ENCODE peak calls at places on chromosomes 13 and 19, in four cellular contexts. M, A, B and G are unnamed samples.

GRCh38 chr19:35265126-35265995 is 3.4 kb upstream of the USF2 start:
- DNase-seq in M (no peak), A (no peak), B (no peak), G (no peak)

GRCh38 chr13:75566658-75567057 is 17.1 kb downstream of the UCHL3 start:
- DNase-seq in M (no peak), A (no peak), B (no peak), G (no peak)

GRCh38 chr19:16136185-16137067 is 7.1 kb upstream of the HSH2D start:
- DNase-seq in M (no peak), A (no peak), B (no peak), G (no peak)

GRCh38 chr13:29771247-29771646 is 79.2 kb downstream of the UBL3 start:
- DNase-seq in M (no peak), A (no peak), B (no peak), G (no peak)

GRCh38 chr19:58395220-58395978 is at the start of gene RNF225:
- DNase-seq in M (no peak), A (no peak), B (no peak), G (no peak)

GRCh38 chr19:28235606-28236125 is 977.3 kb downstream of the UQCRFS1 start:
- DNase-seq in M (no peak), A (no peak), B (no peak), G (no peak)

GRCh38 chr19:49803529-49803856 is 9.6 kb downstream of the FUZ start:
- DNase-seq in M (no peak), A (no peak), B (no peak), G (no peak)

GRCh38 chr13:108044929-108045328 is 170.4 kb downstream of the LIG4 start:
- DNase-seq in M (no peak), A (no peak), B (no peak), G (no peak)

GRCh38 chr19:49814010-49814409 is 918 bp upstream of the FUZ start:
- DNase-seq in M (no peak), A (no peak), B (no peak), G (no peak)

GRCh38 chr13:41501281-41501680 is 43.9 kb downstream of the RGCC start:
- DNase-seq in M (no peak), A (no peak), B (no peak), G (no peak)

GRCh38 chr19:29532956-29533355 is 7.2 kb downstream of the VSTM2B start:
- DNase-seq in M (no peak), A (no peak), B (no peak), G (no peak)

GRCh38 chr13:93554514-93554913 is 327.9 kb downstream of the GPC6 start:
- DNase-seq in M (no peak), A (no peak), B (no peak), G (no peak)

GRCh38 chr13:94080527-94080926 is 399.0 kb downstream of the DCT start:
- DNase-seq in M (no peak), A (no peak), B (no peak), G (no peak)

GRCh38 chr19:16626796-16627193 is 1.2 kb downstream of the MED26 start:
- DNase-seq in M (no peak), A (no peak), B (no peak), G (no peak)

GRCh38 chr13:48741377-48741776 is 87.6 kb downstream of the CYSLTR2 start:
- DNase-seq in M (no peak), A (no peak), B (no peak), G (no peak)

GRCh38 chr19:18414504-18415176 is 4.6 kb upstream of the SSBP4 start:
- DNase-seq in M (no peak), A (no peak), B (no peak), G (no peak)

GRCh38 chr13:108902557-108903155 is 273.2 kb downstream of the MYO16 start:
- DNase-seq in M (no peak), A (no peak), B (no peak), G (no peak)

GRCh38 chr13:87274209-87274819 is 396.9 kb upstream of the SLITRK5 start:
- DNase-seq in M (peak; percentile 10), A (no peak), B (peak; percentile 15), G (no peak)

GRCh38 chr13:28684257-28684656 is 25.3 kb downstream of the POMP start:
- DNase-seq in M (no peak), A (no peak), B (no peak), G (no peak)

GRCh38 chr19:23222998-23223652 is 27.1 kb downstream of the ZNF724 start:
- DNase-seq in M (no peak), A (no peak), B (no peak), G (no peak)

GRCh38 chr19:56664511-56664910 is 7.0 kb downstream of the ZNF835 start:
- DNase-seq in M (no peak), A (no peak), B (no peak), G (peak; percentile 33)

GRCh38 chr19:42655748-42656147 is 61.0 kb upstream of the CEACAM8 start:
- DNase-seq in M (no peak), A (no peak), B (no peak), G (no peak)

GRCh38 chr13:30156270-30156669 is 151.1 kb downstream of the KATNAL1 start:
- DNase-seq in M (no peak), A (no peak), B (no peak), G (no peak)

GRCh38 chr19:18644144-18645034 is 7.6 kb downstream of the KLHL26 start:
- DNase-seq in M (no peak), A (peak; percentile 43), B (peak; percentile 26), G (no peak)

GRCh38 chr19:53357821-53358581 is 7.5 kb upstream of the ZNF525 start:
- DNase-seq in M (no peak), A (no peak), B (no peak), G (no peak)

GRCh38 chr19:1133471-1133929 is 29.7 kb downstream of the GPX4 start:
- DNase-seq in M (no peak), A (no peak), B (no peak), G (no peak)

GRCh38 chr13:29535663-29536655 is 59.5 kb downstream of the SLC7A1 start:
- DNase-seq in M (no peak), A (no peak), B (no peak), G (peak; percentile 56)

GRCh38 chr13:73625562-73626339 is 508.5 kb downstream of the KLF12 start:
- DNase-seq in M (no peak), A (no peak), B (no peak), G (no peak)

GRCh38 chr13:77563110-77563509 is 27.6 kb downstream of the SCEL start:
- DNase-seq in M (no peak), A (no peak), B (no peak), G (no peak)

GRCh38 chr13:110396913-110397379 is 89.9 kb downstream of the COL4A2 start:
- DNase-seq in M (peak; percentile 100), A (peak; percentile 36), B (peak; percentile 83), G (peak; percentile 93)

GRCh38 chr13:90185734-90186133 is 1161.8 kb upstream of the MIR17HG start:
- DNase-seq in M (no peak), A (no peak), B (no peak), G (no peak)

GRCh38 chr19:38401148-38401547 is 1.7 kb upstream of the FAM98C start:
- DNase-seq in M (no peak), A (no peak), B (no peak), G (no peak)

GRCh38 chr13:50197705-50198104 is 182.5 kb downstream of the KCNRG start:
- DNase-seq in M (no peak), A (no peak), B (no peak), G (no peak)

GRCh38 chr13:99087954-99088491 is 110.2 kb upstream of the DOCK9 start:
- DNase-seq in M (no peak), A (peak; percentile 29), B (peak; percentile 12), G (no peak)

GRCh38 chr13:52345631-52346251 is 60.2 kb downstream of the THSD1 start:
- DNase-seq in M (no peak), A (no peak), B (no peak), G (no peak)

DNA sequence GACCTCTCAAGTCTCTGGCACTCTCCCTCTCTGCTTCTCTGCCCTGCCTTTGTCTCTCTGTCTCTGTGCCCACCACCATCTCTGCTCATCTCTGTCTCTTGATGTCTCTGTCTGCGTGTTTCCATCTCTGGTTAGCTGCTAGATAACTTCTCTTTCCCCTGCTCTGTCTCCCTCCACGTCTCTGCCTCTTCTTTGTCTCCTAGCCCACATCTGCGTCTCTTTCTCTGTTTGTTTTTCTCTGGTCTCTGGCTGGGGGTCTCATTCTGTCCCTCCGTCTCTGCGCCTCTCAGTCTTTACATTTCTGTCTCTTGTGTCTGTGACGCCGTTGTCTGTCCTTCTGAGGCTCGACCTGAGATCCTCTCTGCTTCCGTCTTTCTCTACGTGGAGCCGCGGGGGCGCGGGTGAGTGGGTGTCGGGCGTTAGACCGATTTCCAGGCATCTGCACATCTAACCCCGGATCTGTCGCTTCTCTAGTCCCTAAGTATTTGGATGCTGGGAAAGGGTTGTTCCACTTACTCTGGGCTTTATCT is 386 bp downstream of the GIPR start:
- DNase-seq in M (no peak), A (no peak), B (no peak), G (no peak)
- H3K27me3 ChIP-seq in M (peaks cover 5% of the 10 kb centered on the region), A (peaks cover 52% of the 10 kb centered on the region), B (peaks cover 82% of the 10 kb centered on the region), G (peaks cover 30% of the 10 kb centered on the region)

GRCh38 chr19:47520343-47520806 is 5.5 kb upstream of the NAPA start:
- DNase-seq in M (no peak), A (no peak), B (no peak), G (no peak)
- H3K4me3 ChIP-seq in M (no peak overlapping the region), A (no peak overlapping the region), B (no peak overlapping the region), G (no peak overlapping the region)

GRCh38 chr19:3270908-3271307 is 46.4 kb downstream of the CELF5 start:
- DNase-seq in M (no peak), A (peak; percentile 89), B (no peak), G (no peak)
- H3K27me3 ChIP-seq in M (peaks cover 52% of the 10 kb centered on the region), A (peaks cover 9% of the 10 kb centered on the region), B (peaks cover 79% of the 10 kb centered on the region), G (peaks cover 14% of the 10 kb centered on the region)

GRCh38 chr13:111407381-111408131 is 87.1 kb downstream of the TEX29 start:
- DNase-seq in M (no peak), A (no peak), B (no peak), G (no peak)
- H3K4me3 ChIP-seq in M (no peak overlapping the region), A (no peak overlapping the region), B (no peak overlapping the region), G (no peak overlapping the region)

GRCh38 chr19:51641648-51642047 is 5.0 kb downstream of the SIGLEC14 start:
- DNase-seq in M (no peak), A (no peak), B (no peak), G (no peak)
- H3K27me3 ChIP-seq in M (no peaks in the 10 kb centered on the region), A (no peaks in the 10 kb centered on the region), B (no peaks in the 10 kb centered on the region), G (no peaks in the 10 kb centered on the region)

GRCh38 chr19:40867701-40868100 is 14.3 kb downstream of the CYP2A7 start:
- DNase-seq in M (no peak), A (no peak), B (no peak), G (no peak)
- H3K4me3 ChIP-seq in M (no peak overlapping the region), A (no peak overlapping the region), B (no peak overlapping the region), G (no peak overlapping the region)

DNA sequence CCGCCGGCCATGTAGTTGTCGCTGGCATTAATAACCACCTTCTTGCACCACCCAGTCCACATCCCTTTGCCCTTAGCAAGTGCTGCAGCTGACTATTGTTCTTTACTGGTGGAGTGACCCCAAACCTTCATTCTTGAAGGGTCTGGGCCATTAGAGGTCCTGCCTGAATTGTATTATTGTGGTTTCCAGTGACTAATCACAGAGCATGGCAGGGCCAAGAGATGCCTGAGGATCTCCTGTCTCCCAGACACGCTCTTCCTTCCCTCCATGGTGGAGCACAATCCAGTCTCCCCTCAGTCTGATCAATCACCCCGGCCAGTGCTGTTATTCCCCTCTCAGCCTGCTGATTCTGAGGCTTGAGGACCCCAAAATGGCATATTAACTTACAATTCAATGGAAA is 39.0 kb downstream of the C1QTNF9 start:
- DNase-seq in M (no peak), A (no peak), B (no peak), G (no peak)
- H3K27me3 ChIP-seq in M (peaks cover 5% of the 10 kb centered on the region), A (no peaks in the 10 kb centered on the region), B (no peaks in the 10 kb centered on the region), G (no peaks in the 10 kb centered on the region)